ENCODE peak calls at places on chromosome 11, in six cellular contexts. W is right lobe of liver; M is CD8-positive, alpha-beta T cell; X is left lung; A is Peyer's patch; H is HepG2. F is an unnamed sample. For H3K4me1, the result is how much of the 10 kb centered on the place peaks cover.

GRCh38 chr11:11313902-11314692 is 39.0 kb downstream of the CSNK2A3 start:
- DNase-seq in W (peak), M (no peak), X (no peak), A (no peak), H (no peak), F (no peak)

GRCh38 chr11:8294251-8294935 is 30.7 kb upstream of the LMO1 start:
- DNase-seq in W (peak), M (peak), X (no peak), A (peak), H (no peak), F (no peak)

GRCh38 chr11:12207384-12208150 is 97.2 kb downstream of the MICAL2 start:
- DNase-seq in W (no peak), M (no peak), X (no peak), A (peak), H (no peak), F (no peak)

GRCh38 chr11:18594999-18595749 is 4.4 kb upstream of the MISFA start:
- DNase-seq in W (no peak), M (no peak), X (no peak), A (no peak), H (no peak), F (no peak)

GRCh38 chr11:128687321-128687720 is 6.6 kb upstream of the FLI1 start:
- DNase-seq in W (no peak), M (no peak), X (peak), A (no peak), H (no peak), F (no peak)

GRCh38 chr11:79119491-79120284 is 321.1 kb downstream of the TENM4 start:
- DNase-seq in W (no peak), M (no peak), X (no peak), A (no peak), H (no peak), F (no peak)

GRCh38 chr11:123056835-123057491 is 5.0 kb downstream of the HSPA8 start:
- DNase-seq in W (no peak), M (no peak), X (no peak), A (peak), H (no peak), F (no peak)

GRCh38 chr11:75369846-75370245 is 18.4 kb upstream of the ARRB1 start:
- DNase-seq in W (no peak), M (no peak), X (peak), A (no peak), H (no peak), F (no peak)

GRCh38 chr11:10130872-10131271 is 163.1 kb downstream of the SBF2 start:
- DNase-seq in W (no peak), M (no peak), X (no peak), A (no peak), H (no peak), F (no peak)

GRCh38 chr11:133162228-133162627 is 370.1 kb downstream of the OPCML start:
- DNase-seq in W (no peak), M (no peak), X (no peak), A (peak), H (no peak), F (no peak)

GRCh38 chr11:31863170-31863929 is 52.2 kb upstream of the PAX6 start:
- DNase-seq in W (no peak), M (no peak), X (no peak), A (no peak), H (no peak), F (no peak)

GRCh38 chr11:70473186-70473872 is 75.0 kb downstream of the CTTN start:
- DNase-seq in W (no peak), M (no peak), X (peak), A (no peak), H (no peak), F (no peak)

GRCh38 chr11:44728491-44728910 is 1.7 kb downstream of the TSPAN18 start:
- DNase-seq in W (no peak), M (no peak), X (no peak), A (no peak), H (no peak), F (peak)

GRCh38 chr11:107408762-107409200 is 48.8 kb downstream of the CWF19L2 start:
- DNase-seq in W (no peak), M (no peak), X (no peak), A (no peak), H (peak), F (no peak)

GRCh38 chr11:105619556-105619955 is 9.7 kb downstream of the GRIA4 start:
- DNase-seq in W (no peak), M (no peak), X (no peak), A (no peak), H (no peak), F (no peak)

GRCh38 chr11:73647459-73648100 is 1.2 kb downstream of the PLEKHB1 start:
- DNase-seq in W (peak), M (peak), X (peak), A (peak), H (peak), F (peak)

GRCh38 chr11:104968856-104969776 is 742 bp upstream of the CASP4 start:
- DNase-seq in W (peak), M (no peak), X (peak), A (peak), H (peak), F (no peak)

GRCh38 chr11:112555491-112556364 is 295.1 kb upstream of the PLET1 start:
- DNase-seq in W (peak), M (peak), X (peak), A (peak), H (peak), F (no peak)

GRCh38 chr11:131904756-131905155 is 534.3 kb downstream of the NTM start:
- DNase-seq in W (no peak), M (no peak), X (no peak), A (no peak), H (no peak), F (no peak)

GRCh38 chr11:75341583-75341982 is 9.9 kb downstream of the ARRB1 start:
- DNase-seq in W (no peak), M (no peak), X (no peak), A (no peak), H (no peak), F (no peak)

GRCh38 chr11:115477410-115477809 is 26.8 kb downstream of the CADM1 start:
- DNase-seq in W (no peak), M (no peak), X (no peak), A (no peak), H (no peak), F (no peak)

GRCh38 chr11:104946907-104947306 is 21.5 kb downstream of the CASP4 start:
- DNase-seq in W (no peak), M (no peak), X (no peak), A (peak), H (peak), F (peak)

GRCh38 chr11:122882809-122883681 is 486 bp downstream of the JHY start:
- DNase-seq in W (peak), M (peak), X (peak), A (peak), H (peak), F (peak)

GRCh38 chr11:23990346-23990745 is 506.5 kb upstream of the LUZP2 start:
- DNase-seq in W (no peak), M (no peak), X (no peak), A (no peak), H (no peak), F (no peak)

GRCh38 chr11:60378359-60378758 is at the start of gene MS4A7:
- DNase-seq in W (peak), M (no peak), X (peak), A (peak), H (no peak), F (no peak)

GRCh38 chr11:63602296-63602695 is 11.9 kb downstream of the PLAAT3 start:
- DNase-seq in W (no peak), M (no peak), X (no peak), A (no peak), H (no peak), F (no peak)

GRCh38 chr11:111629499-111629898 is 27.2 kb downstream of the SIK2 start:
- DNase-seq in W (no peak), M (no peak), X (no peak), A (no peak), H (no peak), F (no peak)

GRCh38 chr11:69298778-69299461 is 5.0 kb downstream of the MYEOV start:
- DNase-seq in W (no peak), M (no peak), X (no peak), A (no peak), H (no peak), F (no peak)
- H3K4me3 ChIP-seq in W (no peak), M (no peak), X (peak), A (peak), H (peak), F (no peak)

GRCh38 chr11:126202646-126203359 is 8.6 kb downstream of the RPUSD4 start:
- DNase-seq in W (peak), M (no peak), X (no peak), A (no peak), H (no peak), F (no peak)
- H3K4me1 ChIP-seq in W (under half), M (under half), X (under half), A (under half), H (under half), F (under half)

DNA sequence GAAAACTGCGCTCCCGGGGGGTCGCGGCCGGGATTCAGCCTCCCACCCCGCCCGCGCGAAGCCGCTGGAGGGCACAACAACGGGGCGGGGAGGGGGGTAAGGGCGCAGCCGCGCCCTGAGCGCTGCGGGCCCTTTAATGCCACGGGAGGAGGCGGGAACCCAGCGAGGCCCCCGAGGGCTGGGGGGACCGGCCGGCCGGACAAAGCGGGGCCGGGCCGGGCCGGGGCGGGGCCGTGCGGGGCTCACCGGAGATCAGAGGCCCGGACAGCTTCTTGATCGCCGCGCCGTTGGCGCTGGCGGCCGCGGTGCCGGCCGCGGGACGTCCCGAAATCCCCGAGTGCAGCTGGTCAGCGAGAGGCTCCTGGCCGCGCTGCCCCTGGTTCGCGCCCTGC is 1.2 kb downstream of the CDKN1C start:
- DNase-seq in W (no peak), M (no peak), X (no peak), A (no peak), H (no peak), F (peak)
- H3K4me3 ChIP-seq in W (peak), M (no peak), X (peak), A (peak), H (no peak), F (peak)

DNA sequence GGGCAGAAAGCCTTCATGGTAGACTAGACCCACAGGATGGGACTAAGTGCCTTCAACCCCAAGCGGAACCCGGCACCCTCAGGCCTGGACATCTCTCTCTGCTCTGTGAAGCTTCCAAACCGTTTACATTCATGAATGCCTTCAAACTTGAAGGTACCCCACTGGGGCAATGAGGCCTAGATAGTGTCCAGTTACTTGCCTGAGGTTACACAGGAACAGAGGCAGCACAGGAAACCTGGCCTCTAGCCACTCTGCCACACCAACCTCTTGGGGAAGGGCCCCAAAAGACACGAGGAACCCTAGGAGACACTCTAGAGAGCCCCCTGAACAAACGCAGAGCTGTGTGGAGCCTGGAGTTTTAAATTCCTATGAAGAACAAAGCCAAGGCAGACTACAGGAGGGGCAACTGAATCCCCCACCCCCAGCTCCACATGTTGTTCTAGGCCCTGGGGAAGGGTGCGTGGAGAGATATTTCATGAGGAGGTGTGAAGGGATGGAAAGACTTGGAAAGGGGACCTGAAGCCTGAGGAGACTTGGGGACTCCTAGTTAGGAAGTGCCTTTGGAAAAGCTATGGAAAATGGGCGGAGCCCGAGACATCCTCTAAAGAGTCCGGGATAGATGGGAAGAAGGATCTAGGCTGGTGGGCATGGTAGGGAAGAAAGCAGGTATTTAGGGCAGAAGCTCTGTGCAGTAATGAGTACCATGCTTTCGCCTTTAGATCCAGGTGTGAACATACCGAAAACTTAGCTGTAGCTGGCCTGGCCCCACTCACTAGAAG is 14.8 kb upstream of the CYP2R1 start:
- DNase-seq in W (no peak), M (peak), X (no peak), A (no peak), H (no peak), F (no peak)
- H3K4me1 ChIP-seq in W (under half), M (under half), X (under half), A (under half), H (under half), F (under half)

GRCh38 chr11:34192481-34193401 is 87.3 kb downstream of the NAT10 start:
- DNase-seq in W (no peak), M (no peak), X (no peak), A (peak), H (no peak), F (no peak)
- H3K4me3 ChIP-seq in W (no peak), M (no peak), X (no peak), A (no peak), H (no peak), F (no peak)

DNA sequence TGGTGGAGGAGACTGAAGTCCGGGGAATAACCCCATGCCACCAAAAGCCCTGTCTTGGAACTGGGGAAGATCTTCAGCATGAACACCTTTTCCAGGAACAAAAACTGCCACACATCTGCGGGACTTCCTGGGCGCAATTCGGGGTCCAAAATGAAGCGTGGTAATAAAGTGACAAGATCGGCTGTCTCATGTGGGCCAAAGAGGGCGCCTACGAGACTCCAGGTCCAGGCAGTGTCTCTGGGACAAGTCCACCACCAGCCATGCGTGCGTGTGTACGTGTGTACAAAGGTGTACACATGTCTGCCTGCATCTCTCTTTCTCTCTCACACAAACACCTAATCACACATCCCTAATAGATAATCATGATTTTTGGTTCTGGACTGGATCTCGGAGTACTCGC is 8.9 kb upstream of the MYBPC3 start:
- DNase-seq in W (no peak), M (no peak), X (no peak), A (no peak), H (no peak), F (no peak)
- H3K4me1 ChIP-seq in W (under half), M (under half), X (half or more), A (under half), H (under half), F (under half)

GRCh38 chr11:26778000-26778757 is 56.3 kb upstream of the SLC5A12 start:
- DNase-seq in W (no peak), M (no peak), X (no peak), A (no peak), H (no peak), F (no peak)
- H3K4me3 ChIP-seq in W (no peak), M (no peak), X (no peak), A (no peak), H (no peak), F (no peak)

GRCh38 chr11:48081151-48082010 is 101.0 kb downstream of the PTPRJ start:
- DNase-seq in W (peak), M (peak), X (peak), A (peak), H (no peak), F (no peak)

GRCh38 chr11:48080301-48080861 is 100.0 kb downstream of the PTPRJ start:
- DNase-seq in W (no peak), M (no peak), X (no peak), A (peak), H (no peak), F (no peak)

GRCh38 chr11:48078661-48079060 is 98.3 kb downstream of the PTPRJ start:
- DNase-seq in W (no peak), M (no peak), X (no peak), A (no peak), H (no peak), F (no peak)

GRCh38 chr11:48077251-48077650 is 96.9 kb downstream of the PTPRJ start:
- DNase-seq in W (peak), M (no peak), X (no peak), A (peak), H (no peak), F (no peak)

DNA sequence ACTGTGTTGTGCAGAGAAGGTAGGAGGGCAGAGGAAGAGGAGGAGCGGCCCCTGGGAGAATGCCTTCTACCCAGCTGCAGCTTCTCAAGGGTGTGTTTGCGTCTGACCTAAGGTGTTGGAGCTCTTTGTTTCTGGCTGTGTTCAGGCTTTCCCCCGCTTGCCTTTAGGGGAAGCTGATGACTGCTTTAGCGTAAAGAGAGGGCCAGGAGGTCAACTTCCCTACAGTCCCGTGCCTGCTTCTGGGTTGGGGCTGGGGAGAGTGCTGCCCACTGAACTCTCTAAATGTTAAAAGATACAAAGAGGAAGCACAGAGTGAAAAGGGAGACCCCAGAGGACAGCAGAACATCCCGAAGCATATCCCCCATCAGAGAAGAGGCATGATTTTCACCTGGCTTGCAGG is 99.2 kb downstream of the PTPRJ start:
- DNase-seq in W (no peak), M (no peak), X (no peak), A (peak), H (no peak), F (no peak)
- H3K4me1 ChIP-seq in W (half or more), M (under half), X (half or more), A (under half), H (under half), F (under half)